ENCODE peak calls at places on chromosome 15, in four cellular contexts. F, O, R and Y are unnamed samples.

GRCh38 chr15:70284438-70285214 is 186.9 kb upstream of the TLE3 start:
- DNase-seq in F (no peak), O (no peak), R (no peak), Y (no peak)

GRCh38 chr15:42845581-42845980 is 75.0 kb downstream of the TTBK2 start:
- DNase-seq in F (peak), O (no peak), R (no peak), Y (peak)

GRCh38 chr15:29278436-29279099 is 8.9 kb upstream of the NSMCE3 start:
- DNase-seq in F (no peak), O (no peak), R (no peak), Y (no peak)

GRCh38 chr15:38481113-38481512 is 27.2 kb downstream of the FAM98B start:
- DNase-seq in F (no peak), O (no peak), R (no peak), Y (no peak)

GRCh38 chr15:51076142-51076897 is 18.4 kb downstream of the TNFAIP8L3 start:
- DNase-seq in F (no peak), O (peak), R (no peak), Y (no peak)

GRCh38 chr15:67116742-67117141 is 51.3 kb downstream of the SMAD3 start:
- DNase-seq in F (peak), O (no peak), R (no peak), Y (peak)

GRCh38 chr15:79221696-79222095 is 60.8 kb upstream of the ANKRD34C start:
- DNase-seq in F (no peak), O (no peak), R (no peak), Y (no peak)

GRCh38 chr15:28984421-28985375 is 98.9 kb downstream of the APBA2 start:
- DNase-seq in F (peak), O (no peak), R (no peak), Y (no peak)

GRCh38 chr15:91338763-91339162 is 238.7 kb downstream of the SV2B start:
- DNase-seq in F (no peak), O (no peak), R (peak), Y (no peak)

GRCh38 chr15:88541709-88542341 is 4.7 kb downstream of the DET1 start:
- DNase-seq in F (no peak), O (no peak), R (no peak), Y (no peak)

GRCh38 chr15:68644088-68644904 is 65.5 kb downstream of the CORO2B start:
- DNase-seq in F (no peak), O (no peak), R (no peak), Y (peak)

GRCh38 chr15:99704444-99704838 is 28.8 kb downstream of the LYSMD4 start:
- DNase-seq in F (peak), O (peak), R (no peak), Y (peak)

GRCh38 chr15:22944651-22945050 is 35.5 kb downstream of the CYFIP1 start:
- DNase-seq in F (no peak), O (no peak), R (no peak), Y (no peak)

GRCh38 chr15:80531388-80532184 is 127.4 kb downstream of the ARNT2 start:
- DNase-seq in F (no peak), O (no peak), R (no peak), Y (no peak)

GRCh38 chr15:31254431-31255175 is 72.0 kb upstream of the KLF13 start:
- DNase-seq in F (no peak), O (no peak), R (no peak), Y (no peak)

GRCh38 chr15:49212897-49213296 is 42.9 kb downstream of the GALK2 start:
- DNase-seq in F (no peak), O (no peak), R (no peak), Y (no peak)

GRCh38 chr15:59968314-59968713 is 35.8 kb upstream of the FOXB1 start:
- DNase-seq in F (no peak), O (no peak), R (no peak), Y (no peak)

GRCh38 chr15:68470981-68471380 is 39.0 kb upstream of the ITGA11 start:
- DNase-seq in F (no peak), O (no peak), R (no peak), Y (no peak)

DNA sequence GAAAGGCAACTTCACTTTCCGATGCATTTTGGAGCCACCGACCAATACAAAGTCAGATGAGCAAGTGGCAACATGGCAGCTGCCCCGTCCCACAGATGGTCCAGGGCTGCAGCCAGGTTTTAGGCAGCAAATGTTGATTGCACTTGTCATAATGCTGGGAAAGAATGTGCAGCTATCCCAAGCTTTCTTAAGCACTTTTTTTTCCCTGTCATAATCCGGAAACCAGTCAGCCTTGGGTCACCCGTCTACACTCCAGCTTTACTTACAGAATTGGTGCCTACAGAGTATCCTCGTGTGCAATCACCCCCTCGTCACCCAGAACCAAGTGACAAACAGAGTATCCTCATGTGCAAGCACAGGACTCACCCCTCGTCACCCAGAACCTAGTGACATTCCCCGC is 147.7 kb downstream of the CHSY1 start:
- DNase-seq in F (no peak), O (no peak), R (no peak), Y (no peak)
- TF ChIP-seq MAFK in F (no peak), O (no peak), R (no peak), Y (no peak)

GRCh38 chr15:95868450-95868849 is 462.1 kb upstream of the NR2F2 start:
- DNase-seq in F (no peak), O (no peak), R (no peak), Y (no peak)

GRCh38 chr15:95860406-95860805 is 470.1 kb upstream of the NR2F2 start:
- DNase-seq in F (no peak), O (no peak), R (no peak), Y (no peak)

GRCh38 chr15:95866698-95867440 is 463.6 kb upstream of the NR2F2 start:
- DNase-seq in F (no peak), O (no peak), R (no peak), Y (no peak)

GRCh38 chr15:95865330-95865739 is 465.2 kb upstream of the NR2F2 start:
- DNase-seq in F (no peak), O (no peak), R (no peak), Y (no peak)

DNA sequence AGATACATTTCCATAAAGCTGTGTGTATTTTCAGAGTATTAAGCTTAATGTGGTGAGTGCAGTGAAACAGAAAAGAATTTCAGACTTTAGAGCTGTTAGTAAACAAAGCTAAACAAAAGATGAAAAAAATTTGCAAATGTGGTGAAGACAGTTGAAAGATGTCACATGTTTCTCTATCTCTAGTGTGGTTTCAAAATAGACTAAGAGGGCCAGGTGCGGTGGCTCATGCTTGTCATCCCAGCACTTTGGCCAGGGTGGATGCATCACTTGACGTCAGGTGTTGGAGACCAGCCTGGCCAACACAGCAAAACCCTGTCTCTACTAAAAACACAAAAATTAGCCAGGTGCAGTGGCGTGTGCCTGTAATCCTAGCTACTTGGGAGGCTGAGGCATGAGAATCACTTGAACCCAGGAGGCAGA is 466.0 kb upstream of the NR2F2 start:
- DNase-seq in F (no peak), O (no peak), R (no peak), Y (no peak)
- TF ChIP-seq EP300 in F (no peak), O (no peak), R (no peak), Y (no peak)

GRCh38 chr15:61003683-61004299 is 225.3 kb downstream of the RORA start:
- DNase-seq in F (no peak), O (no peak), R (no peak), Y (no peak)
- TF ChIP-seq MAFK in F (no peak), O (no peak), R (no peak), Y (no peak)

DNA sequence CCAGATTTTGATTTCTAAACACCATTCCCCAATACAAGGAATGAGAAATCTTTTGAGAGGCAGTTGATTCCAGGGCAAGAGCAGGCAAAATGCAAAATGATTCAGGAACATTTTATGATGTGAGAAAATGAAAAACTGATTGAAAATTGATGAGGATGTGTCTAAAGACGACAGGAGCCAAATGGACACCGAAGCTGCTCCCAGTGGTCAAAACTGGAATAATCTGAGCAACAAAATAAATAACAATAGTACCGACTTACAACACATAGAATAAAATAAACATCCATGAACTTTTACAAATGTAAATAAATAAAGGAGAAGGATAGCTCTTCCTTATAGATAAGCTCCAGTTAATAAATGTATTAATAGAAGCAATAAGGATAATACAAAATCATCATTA is 186.8 kb downstream of the OCA2 start:
- DNase-seq in F (no peak), O (no peak), R (no peak), Y (no peak)
- TF ChIP-seq EP300 in F (no peak), O (no peak), R (no peak), Y (no peak)

DNA sequence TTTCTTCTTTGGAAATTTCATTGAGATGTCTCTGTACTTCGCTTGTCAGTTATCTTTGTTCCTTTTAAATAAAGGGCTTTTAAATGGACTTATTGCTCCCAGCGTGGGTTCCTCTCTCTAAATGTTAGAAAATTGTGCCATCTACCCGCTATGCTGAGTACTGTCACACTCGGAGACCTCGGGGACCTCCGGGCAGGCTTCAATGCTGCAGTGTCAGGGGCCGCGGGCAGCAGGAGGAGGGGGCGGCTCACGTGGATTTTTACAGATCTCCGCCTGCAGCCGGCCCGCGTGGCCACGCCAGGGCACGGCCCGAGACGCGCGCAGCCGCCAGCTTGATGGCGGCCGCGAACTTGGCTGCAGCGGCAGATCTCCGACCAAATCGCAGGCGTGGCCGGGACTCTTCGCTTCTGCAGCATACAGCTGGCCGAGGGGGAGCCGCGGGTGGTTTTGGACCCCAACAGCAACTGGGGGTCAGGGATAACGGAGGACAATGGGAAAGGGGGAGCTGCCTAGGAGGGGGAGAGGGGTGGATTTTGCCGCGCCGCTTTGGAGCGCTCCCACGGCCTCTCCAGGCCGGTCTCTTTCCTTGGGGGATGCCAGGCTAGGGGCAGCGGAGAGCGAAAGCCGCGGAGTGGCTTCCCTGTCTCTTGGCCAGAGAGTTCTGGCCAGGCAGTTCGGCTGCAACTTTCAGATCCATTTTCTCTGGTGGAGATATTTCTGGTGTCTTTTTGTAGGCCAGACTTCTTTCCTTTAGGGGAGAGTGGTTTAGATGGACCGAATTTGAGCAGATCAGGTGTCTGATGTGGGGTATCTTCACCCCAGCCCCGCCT is 15.3 kb downstream of the NR2F2 start:
- DNase-seq in F (peak), O (no peak), R (peak), Y (peak)
- TF ChIP-seq MAFK in F (no peak), O (no peak), R (no peak), Y (no peak)

DNA sequence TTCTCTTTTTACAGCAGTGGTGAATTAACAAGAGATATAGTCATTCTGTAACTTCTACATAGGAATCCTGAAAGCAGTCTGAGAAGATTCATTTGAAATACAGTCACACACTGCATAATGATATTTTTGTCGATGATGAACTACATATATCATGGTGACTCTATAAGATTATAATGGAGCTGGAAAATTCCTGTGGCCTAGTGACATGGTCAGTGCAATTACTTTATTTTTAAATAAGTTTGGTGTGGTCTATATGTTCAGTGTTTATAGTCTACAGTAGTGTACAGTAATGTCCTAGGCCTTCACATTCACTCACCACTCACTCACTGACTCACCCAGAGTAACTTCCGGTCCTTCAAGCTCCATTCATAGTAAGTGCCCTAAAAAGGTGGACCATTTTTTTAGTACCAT is 511.4 kb upstream of the MCTP2 start:
- DNase-seq in F (no peak), O (no peak), R (no peak), Y (no peak)
- TF ChIP-seq EP300 in F (no peak), O (no peak), R (no peak), Y (no peak)

DNA sequence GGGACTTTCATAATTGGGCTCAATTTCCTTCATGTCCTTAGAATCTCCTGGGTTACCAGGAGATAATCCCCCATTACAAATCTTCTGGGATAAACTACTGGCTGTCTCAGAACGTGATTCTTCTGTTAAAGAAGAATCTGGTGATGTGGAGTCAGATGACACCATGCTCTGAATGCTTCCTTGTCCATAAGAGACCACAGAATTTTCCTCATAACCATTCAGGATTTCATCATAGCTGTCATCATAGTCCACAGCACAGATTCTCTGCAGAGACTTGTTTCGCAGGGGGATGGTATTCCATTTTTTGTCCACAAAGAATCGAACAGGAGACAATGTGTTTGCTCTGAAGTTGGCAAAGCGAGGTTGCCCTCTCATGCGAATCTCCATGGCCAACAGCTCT is 109.8 kb upstream of the TSPAN3 start:
- DNase-seq in F (no peak), O (no peak), R (no peak), Y (no peak)
- TF ChIP-seq MAFK in F (no peak), O (no peak), R (no peak), Y (no peak)